ENCODE peak calls at places on chromosome 1, in five cellular contexts. L, T, R, U and B are unnamed samples.

GRCh38 chr1:196344462-196344861 is 263.8 kb downstream of the KCNT2 start:
- DNase-seq in L (no peak), T (no peak), R (no peak), U (no peak), B (no peak)

GRCh38 chr1:53614231-53615021 is 124.5 kb downstream of the GLIS1 start:
- DNase-seq in L (peak), T (no peak), R (peak), U (no peak), B (no peak)

GRCh38 chr1:26824735-26825134 is 1.8 kb upstream of the ZDHHC18 start:
- DNase-seq in L (no peak), T (no peak), R (no peak), U (no peak), B (no peak)

GRCh38 chr1:17561561-17561985 is 22.1 kb downstream of the ARHGEF10L start:
- DNase-seq in L (peak), T (no peak), R (peak), U (peak), B (no peak)

GRCh38 chr1:70499695-70500094 is 88.6 kb downstream of the CTH start:
- DNase-seq in L (no peak), T (no peak), R (no peak), U (no peak), B (peak)

GRCh38 chr1:201528631-201529260 is 10.2 kb upstream of the NAV1 start:
- DNase-seq in L (no peak), T (peak), R (no peak), U (no peak), B (no peak)

GRCh38 chr1:112706505-112707216 is at the start of gene RHOC:
- DNase-seq in L (peak), T (peak), R (peak), U (peak), B (peak)

GRCh38 chr1:29953938-29954337 is 717.6 kb downstream of the PTPRU start:
- DNase-seq in L (no peak), T (no peak), R (peak), U (no peak), B (no peak)

GRCh38 chr1:17984510-17985085 is 123.0 kb upstream of the IGSF21 start:
- DNase-seq in L (no peak), T (no peak), R (no peak), U (no peak), B (no peak)

GRCh38 chr1:172351761-172352161 is 68.7 kb upstream of the C1orf105 start:
- DNase-seq in L (no peak), T (peak), R (no peak), U (peak), B (peak)

GRCh38 chr1:6447818-6448748 is 17.9 kb downstream of the TNFRSF25 start:
- DNase-seq in L (no peak), T (no peak), R (no peak), U (no peak), B (no peak)

GRCh38 chr1:152034654-152035405 is 2.0 kb downstream of the S100A11 start:
- DNase-seq in L (no peak), T (peak), R (peak), U (peak), B (peak)

GRCh38 chr1:102365074-102365473 is 368.3 kb upstream of the OLFM3 start:
- DNase-seq in L (no peak), T (no peak), R (no peak), U (no peak), B (no peak)

GRCh38 chr1:87636198-87636892 is 307.7 kb downstream of the LMO4 start:
- DNase-seq in L (no peak), T (no peak), R (no peak), U (no peak), B (no peak)

GRCh38 chr1:205285391-205286101 is 36.0 kb downstream of the NUAK2 start:
- DNase-seq in L (no peak), T (peak), R (no peak), U (peak), B (no peak)

GRCh38 chr1:8666394-8667167 is 150.9 kb downstream of the RERE start:
- DNase-seq in L (no peak), T (peak), R (no peak), U (peak), B (peak)

GRCh38 chr1:227779021-227779441 is 36.4 kb upstream of the PRSS38 start:
- DNase-seq in L (peak), T (no peak), R (peak), U (no peak), B (no peak)

GRCh38 chr1:5830771-5831599 is 161.2 kb downstream of the NPHP4 start:
- DNase-seq in L (no peak), T (no peak), R (no peak), U (no peak), B (no peak)

GRCh38 chr1:232944342-232944741 is 6.1 kb upstream of the NTPCR start:
- DNase-seq in L (no peak), T (no peak), R (no peak), U (no peak), B (no peak)

GRCh38 chr1:228104526-228105251 is 1.6 kb upstream of the C1orf35 start:
- DNase-seq in L (no peak), T (no peak), R (peak), U (no peak), B (no peak)

GRCh38 chr1:212667223-212668139 is 32.2 kb downstream of the BATF3 start:
- DNase-seq in L (no peak), T (peak), R (no peak), U (peak), B (peak)
- H3K4me3 ChIP-seq in L (no peak), T (peak), R (no peak), U (no peak), B (peak)

DNA sequence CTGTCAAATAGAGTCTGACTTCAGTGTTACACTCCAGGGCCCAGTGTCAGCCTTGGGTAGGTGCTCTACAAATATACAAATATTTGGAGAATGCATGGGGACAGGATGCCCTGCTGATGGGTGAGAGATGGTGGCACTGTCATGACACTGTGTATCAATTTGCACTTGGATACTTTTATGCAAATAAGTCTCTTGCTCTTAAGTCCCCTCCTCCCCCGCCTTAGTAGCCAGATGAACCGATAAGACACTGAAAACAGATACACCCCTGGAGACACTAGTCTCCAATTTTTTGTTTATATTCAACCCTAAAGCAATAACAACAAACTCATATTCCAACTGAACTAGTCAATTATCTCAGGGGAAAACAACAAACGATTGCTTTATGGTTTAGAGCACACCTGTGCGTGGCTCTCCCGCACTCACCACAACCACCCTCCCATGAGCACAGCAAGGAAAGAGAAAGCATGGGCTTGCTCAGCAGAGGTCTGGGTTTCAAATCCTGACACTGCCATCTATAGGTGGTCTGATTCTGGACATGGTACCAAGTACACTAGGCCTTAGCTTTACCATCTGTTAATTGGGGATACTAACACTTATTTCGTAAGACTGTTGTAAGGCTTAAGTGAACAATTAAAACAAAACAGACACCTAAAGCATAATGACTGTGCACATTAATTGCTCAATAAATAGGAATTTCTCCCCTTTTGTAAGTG is 50.3 kb downstream of the HIVEP3 start:
- DNase-seq in L (no peak), T (no peak), R (no peak), U (no peak), B (no peak)
- TF ChIP-seq CTCF in L (no peak), T (no peak), R (no peak), U (no peak), B (no peak)

DNA sequence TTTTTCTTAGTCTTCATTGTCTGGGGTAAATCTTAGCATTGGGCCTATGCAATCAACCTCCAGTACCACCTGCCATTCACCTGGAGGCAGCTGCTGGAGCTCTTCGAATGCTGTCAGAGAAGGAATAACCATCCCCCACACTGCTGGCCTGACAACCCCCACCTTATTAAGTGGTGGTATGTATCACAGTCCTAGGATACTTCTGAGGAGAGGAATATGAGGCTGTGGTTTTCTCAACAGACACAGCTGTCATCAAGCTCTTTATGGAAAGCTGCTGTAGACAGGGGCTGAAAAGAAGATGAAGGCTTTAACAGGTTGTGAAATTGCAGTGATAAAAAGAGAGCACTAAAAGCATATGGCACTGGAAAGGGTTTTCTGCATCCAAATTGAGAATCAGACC is 61.7 kb downstream of the TSEN15 start:
- DNase-seq in L (no peak), T (peak), R (no peak), U (no peak), B (no peak)
- H3K4me3 ChIP-seq in L (no peak), T (no peak), R (no peak), U (no peak), B (no peak)

DNA sequence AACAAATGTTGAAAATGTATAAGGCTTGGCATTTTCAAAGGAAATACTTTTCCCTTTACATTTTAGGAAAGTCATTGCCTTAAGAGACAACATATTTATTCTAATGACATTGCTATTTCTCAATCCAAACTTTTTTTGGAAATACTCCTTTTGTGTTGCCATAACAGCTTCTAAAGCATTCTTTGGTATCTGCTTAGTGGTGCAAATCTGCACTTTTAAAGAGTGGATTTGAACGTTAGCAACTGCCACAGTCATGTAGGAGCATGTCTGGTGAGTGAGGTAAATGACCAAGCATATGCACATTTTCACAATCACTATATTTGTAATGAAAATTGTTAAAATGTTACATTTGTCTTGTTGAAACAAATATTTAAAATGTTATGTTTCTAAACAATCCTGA is 124.4 kb upstream of the GORAB start:
- DNase-seq in L (no peak), T (peak), R (no peak), U (no peak), B (no peak)
- TF ChIP-seq CTCF in L (no peak), T (no peak), R (no peak), U (no peak), B (no peak)

DNA sequence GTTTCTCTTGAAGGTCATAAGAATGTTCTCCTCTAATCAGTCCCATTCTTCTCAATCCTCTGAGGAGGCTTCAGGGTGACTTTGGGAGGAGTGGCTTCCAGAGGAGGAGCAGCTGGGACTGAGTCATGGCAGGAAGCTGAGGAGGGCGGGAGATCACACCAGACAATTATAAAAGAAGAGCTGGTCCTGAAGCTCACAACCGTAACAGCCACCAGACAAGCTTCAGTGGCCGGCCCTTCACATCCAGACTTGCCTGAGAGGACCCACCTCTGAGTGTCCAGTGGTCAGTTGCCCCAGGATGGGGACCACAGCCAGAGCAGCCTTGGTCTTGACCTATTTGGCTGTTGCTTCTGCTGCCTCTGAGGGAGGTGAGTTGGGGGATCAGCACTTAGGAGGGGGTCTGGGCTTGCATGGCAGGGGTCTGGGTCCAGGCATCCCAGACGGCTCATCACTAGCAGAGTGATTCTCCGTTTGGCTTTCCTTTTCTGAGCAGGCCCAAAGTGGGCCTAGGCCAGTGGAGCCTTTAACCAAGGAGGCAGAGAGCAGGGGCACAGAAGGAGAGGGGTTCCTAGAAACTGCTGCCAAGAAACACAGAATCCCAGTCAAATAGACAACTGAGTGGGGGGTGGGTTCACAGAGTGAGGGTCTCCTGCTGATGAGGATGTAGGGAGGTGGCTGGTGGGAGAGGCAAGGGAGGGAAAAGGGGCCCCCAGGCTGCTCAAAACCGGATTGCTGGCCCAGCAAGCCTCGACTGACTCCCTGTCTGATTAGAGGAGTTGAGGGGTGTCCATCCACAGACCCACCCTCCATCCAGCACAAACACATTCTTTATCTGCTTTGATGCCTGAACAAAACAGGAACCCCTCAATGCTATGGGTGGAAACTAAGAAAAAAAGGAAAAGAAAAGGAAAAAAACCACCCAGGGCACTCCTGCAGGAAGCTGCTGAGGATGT is at the start of gene ECM1:
- DNase-seq in L (peak), T (peak), R (peak), U (peak), B (peak)
- H3K4me3 ChIP-seq in L (peak), T (peak), R (no peak), U (peak), B (peak)

GRCh38 chr1:28540651-28541050 is 12.2 kb upstream of the TRNAU1AP start:
- DNase-seq in L (no peak), T (no peak), R (no peak), U (no peak), B (peak)
- TF ChIP-seq CTCF in L (no peak), T (peak), R (no peak), U (peak), B (no peak)

DNA sequence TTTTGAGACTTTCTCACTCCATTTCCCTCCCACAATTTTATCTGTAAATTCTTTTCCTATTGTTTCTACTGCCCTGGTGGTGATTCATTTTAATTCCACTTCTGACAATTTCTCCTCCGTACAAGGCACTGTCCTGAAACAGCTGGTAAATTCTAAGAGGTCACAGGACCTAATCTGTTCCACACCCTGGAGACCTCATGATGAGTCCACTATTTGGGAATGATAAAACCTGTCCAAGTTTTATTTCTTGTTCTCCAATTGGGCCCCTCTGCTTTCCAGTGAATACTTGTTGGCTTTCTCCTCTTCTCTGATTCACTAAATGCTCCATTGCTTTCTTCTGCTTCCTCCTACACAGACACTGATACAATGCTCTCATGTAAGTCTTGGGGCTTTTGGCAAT is 343.1 kb upstream of the DUSP10 start:
- DNase-seq in L (no peak), T (no peak), R (no peak), U (no peak), B (peak)
- H3K4me3 ChIP-seq in L (no peak), T (no peak), R (no peak), U (no peak), B (no peak)

DNA sequence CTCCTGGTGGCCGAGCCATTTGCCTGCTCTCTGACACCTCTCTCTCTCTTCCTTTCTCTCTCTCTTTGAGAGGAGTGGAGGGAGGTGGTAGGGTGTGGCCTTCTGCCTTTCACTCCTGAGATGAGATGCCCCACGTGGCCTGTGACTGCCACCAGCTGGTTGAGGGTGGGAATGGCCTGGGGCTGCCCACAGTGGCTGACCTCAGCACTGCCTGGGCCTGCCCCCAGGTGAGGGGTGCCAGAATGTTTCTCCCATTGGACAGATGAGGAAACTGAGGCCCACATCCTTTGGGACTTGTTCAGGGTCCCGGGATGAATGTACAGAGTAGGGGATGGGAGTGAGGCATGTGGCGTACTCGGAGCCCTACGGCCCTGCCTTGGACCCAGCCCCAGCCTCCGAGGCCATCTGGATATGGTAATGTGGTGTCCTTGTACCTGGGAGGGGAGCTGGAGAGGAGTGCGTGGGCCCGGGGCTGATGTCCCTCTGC is 12.7 kb upstream of the C1orf167 start:
- DNase-seq in L (no peak), T (peak), R (peak), U (no peak), B (peak)
- TF ChIP-seq CTCF in L (no peak), T (peak), R (no peak), U (peak), B (no peak)

GRCh38 chr1:150610576-150610975 is 18.8 kb downstream of the ENSA start:
- DNase-seq in L (peak), T (no peak), R (no peak), U (no peak), B (no peak)

GRCh38 chr1:150612014-150612345 is 17.4 kb downstream of the ENSA start:
- DNase-seq in L (peak), T (no peak), R (no peak), U (no peak), B (no peak)

GRCh38 chr1:150606743-150607142 is 22.7 kb downstream of the ENSA start:
- DNase-seq in L (peak), T (no peak), R (no peak), U (no peak), B (no peak)

GRCh38 chr1:150613061-150613920 is 16.1 kb downstream of the ENSA start:
- DNase-seq in L (peak), T (peak), R (no peak), U (peak), B (peak)

GRCh38 chr1:150609726-150610125 is 19.7 kb downstream of the ENSA start:
- DNase-seq in L (peak), T (peak), R (no peak), U (peak), B (no peak)
- H3K4me3 ChIP-seq in L (no peak), T (no peak), R (no peak), U (no peak), B (no peak)